ENCODE peak calls at places on chromosomes 12 and 14, in eight cellular contexts. W is ovary; X is fibroblast of lung; K is amniotic stem cell; O is CD4-positive, alpha-beta T cell; I is anterior cingulate cortex; J is stimulated activated CD4-positive, alpha-beta T cell treated with anti-CD3 and anti-CD28 coated beads, Interleukin-1b, Interleukin-23, amount 100 ng/mL, for 4 hours; A is IMR-90. T is an unnamed sample.

GRCh38 chr12:27709932-27710591 is 570 bp upstream of the MRPS35 start:
- DNase-seq in W (no peak), X (peak), K (no peak), O (no peak), I (no peak), J (no peak), A (peak), T (peak)

GRCh38 chr12:125330645-125331341 is 265.6 kb downstream of the AACS start:
- DNase-seq in W (peak), X (peak), K (no peak), O (peak), I (peak), J (peak), A (no peak), T (no peak)

GRCh38 chr12:128388461-128388921 is 121.5 kb downstream of the TMEM132C start:
- DNase-seq in W (peak), X (no peak), K (no peak), O (no peak), I (no peak), J (no peak), A (no peak), T (no peak)

GRCh38 chr12:106135781-106136180 is 3.0 kb downstream of the NUAK1 start:
- DNase-seq in W (no peak), X (peak), K (no peak), O (no peak), I (no peak), J (no peak), A (peak), T (no peak)

GRCh38 chr12:94872671-94873367 is 130.7 kb downstream of the NDUFA12 start:
- DNase-seq in W (peak), X (no peak), K (no peak), O (no peak), I (no peak), J (no peak), A (no peak), T (no peak)

GRCh38 chr12:86801439-86801838 is 545.2 kb upstream of the MGAT4C start:
- DNase-seq in W (no peak), X (peak), K (no peak), O (no peak), I (no peak), J (no peak), A (no peak), T (no peak)

GRCh38 chr14:103232338-103232808 is 101.7 kb upstream of the EIF5 start:
- DNase-seq in W (no peak), X (no peak), K (no peak), O (no peak), I (no peak), J (no peak), A (no peak), T (no peak)

GRCh38 chr14:24151404-24152080 is 4.2 kb downstream of the RNF31 start:
- DNase-seq in W (no peak), X (no peak), K (no peak), O (no peak), I (no peak), J (no peak), A (no peak), T (no peak)

GRCh38 chr12:106446429-106447092 is 89.0 kb downstream of the POLR3B start:
- DNase-seq in W (no peak), X (peak), K (no peak), O (no peak), I (no peak), J (no peak), A (no peak), T (no peak)

GRCh38 chr12:109461846-109462766 is 15.0 kb downstream of the KCTD10 start:
- DNase-seq in W (peak), X (peak), K (peak), O (no peak), I (no peak), J (no peak), A (peak), T (no peak)

GRCh38 chr12:120737557-120738251 is 12.1 kb downstream of the ACADS start:
- DNase-seq in W (no peak), X (no peak), K (no peak), O (no peak), I (no peak), J (no peak), A (no peak), T (no peak)

GRCh38 chr12:118315821-118316220 is 56.9 kb downstream of the TAOK3 start:
- DNase-seq in W (no peak), X (peak), K (no peak), O (no peak), I (no peak), J (no peak), A (no peak), T (no peak)

GRCh38 chr14:49754570-49755097 is 13.3 kb upstream of the KLHDC2 start:
- DNase-seq in W (no peak), X (no peak), K (no peak), O (no peak), I (no peak), J (no peak), A (peak), T (no peak)

GRCh38 chr14:32345311-32345771 is 16.2 kb downstream of the AKAP6 start:
- DNase-seq in W (no peak), X (peak), K (no peak), O (no peak), I (no peak), J (no peak), A (peak), T (no peak)

GRCh38 chr14:89418452-89418851 is 1.4 kb upstream of the FOXN3 start:
- DNase-seq in W (no peak), X (no peak), K (no peak), O (no peak), I (no peak), J (no peak), A (no peak), T (no peak)

GRCh38 chr12:94586589-94587259 is 63.6 kb downstream of the TMCC3 start:
- DNase-seq in W (no peak), X (peak), K (no peak), O (no peak), I (no peak), J (no peak), A (no peak), T (no peak)

GRCh38 chr14:65137648-65138317 is 35.5 kb upstream of the MAX start:
- DNase-seq in W (no peak), X (peak), K (no peak), O (no peak), I (no peak), J (no peak), A (peak), T (no peak)

GRCh38 chr14:77236814-77237213 is 34.2 kb downstream of the NGB start:
- DNase-seq in W (no peak), X (no peak), K (no peak), O (no peak), I (no peak), J (no peak), A (no peak), T (no peak)

GRCh38 chr14:26963696-26964095 is 365.9 kb upstream of the NOVA1 start:
- DNase-seq in W (no peak), X (peak), K (no peak), O (no peak), I (no peak), J (no peak), A (no peak), T (no peak)

GRCh38 chr12:45596366-45596765 is 133.1 kb upstream of the ARID2 start:
- DNase-seq in W (no peak), X (no peak), K (no peak), O (no peak), I (no peak), J (no peak), A (no peak), T (no peak)